ENCODE peak calls at places on chromosomes 2 and 18, in six cellular contexts. O is chondrocyte; I is GM12865; D is NCI-H2171; U is effector CD4-positive, alpha-beta T cell; V is heart left ventricle. F is an unnamed sample.

GRCh38 chr18:45336431-45336830 is 278.8 kb upstream of the SLC14A2 start:
- DNase-seq in O (no peak), I (no peak), D (no peak), U (no peak), V (no peak), F (no peak)

GRCh38 chr18:72675394-72675793 is 131.3 kb upstream of the CBLN2 start:
- DNase-seq in O (no peak), I (peak; percentile 4), D (no peak), U (no peak), V (no peak), F (no peak)

GRCh38 chr2:26679857-26680256 is 12.7 kb upstream of the KCNK3 start:
- DNase-seq in O (peak; percentile 19), I (no peak), D (no peak), U (no peak), V (no peak), F (no peak)

GRCh38 chr2:49490710-49491109 is 336.4 kb upstream of the FSHR start:
- DNase-seq in O (no peak), I (peak; percentile 62), D (no peak), U (no peak), V (no peak), F (no peak)

GRCh38 chr2:241011751-241012510 is 13.5 kb downstream of the SNED1 start:
- DNase-seq in O (peak; percentile 72), I (no peak), D (no peak), U (no peak), V (no peak), F (no peak)

GRCh38 chr2:174014699-174015070 is 49.5 kb upstream of the SP3 start:
- DNase-seq in O (no peak), I (no peak), D (peak; percentile 12), U (no peak), V (no peak), F (no peak)

GRCh38 chr2:157443795-157444642 is at the start of gene CYTIP:
- DNase-seq in O (no peak), I (peak; percentile 92), D (no peak), U (peak; percentile 56), V (peak; percentile 30), F (no peak)

GRCh38 chr2:44169155-44169898 is 652 bp downstream of the PPM1B start:
- DNase-seq in O (no peak), I (peak; percentile 74), D (peak; percentile 30), U (peak; percentile 31), V (no peak), F (peak; percentile 52)

GRCh38 chr2:196798980-196799379 is 503 bp downstream of the GTF3C3 start:
- DNase-seq in O (no peak), I (no peak), D (no peak), U (no peak), V (no peak), F (no peak)

GRCh38 chr2:241853651-241854341 is 4.9 kb downstream of the PDCD1 start:
- DNase-seq in O (peak; percentile 90), I (no peak), D (no peak), U (no peak), V (peak; percentile 25), F (no peak)

GRCh38 chr18:64201781-64202180 is 52.9 kb upstream of the LINC00305 start:
- DNase-seq in O (no peak), I (no peak), D (no peak), U (no peak), V (no peak), F (no peak)

GRCh38 chr2:241975593-241976284 is 106.2 kb downstream of the RTP5 start:
- DNase-seq in O (no peak), I (no peak), D (no peak), U (no peak), V (no peak), F (no peak)

GRCh38 chr2:69683170-69683971 is 39.8 kb upstream of the AAK1 start:
- DNase-seq in O (no peak), I (no peak), D (no peak), U (no peak), V (peak; percentile 67), F (peak; percentile 98)

GRCh38 chr2:233210843-233211600 is 40.5 kb upstream of the ATG16L1 start:
- DNase-seq in O (no peak), I (no peak), D (no peak), U (no peak), V (peak; percentile 79), F (no peak)

GRCh38 chr2:140648390-140648789 is 1482.4 kb downstream of the LRP1B start:
- DNase-seq in O (no peak), I (no peak), D (no peak), U (no peak), V (no peak), F (no peak)

GRCh38 chr18:45517181-45517741 is 98.0 kb upstream of the SLC14A2 start:
- DNase-seq in O (no peak), I (no peak), D (no peak), U (no peak), V (no peak), F (no peak)

GRCh38 chr18:79585395-79586370 is 93.9 kb upstream of the CTDP1 start:
- DNase-seq in O (peak; percentile 92), I (no peak), D (no peak), U (no peak), V (peak; percentile 2), F (no peak)

GRCh38 chr2:27509326-27509725 is 12.7 kb downstream of the GCKR start:
- DNase-seq in O (no peak), I (no peak), D (peak; percentile 93), U (no peak), V (no peak), F (no peak)

GRCh38 chr2:237222178-237222577 is 136.5 kb downstream of the COPS8 start:
- DNase-seq in O (no peak), I (no peak), D (no peak), U (no peak), V (no peak), F (no peak)

GRCh38 chr2:107068069-107068468 is 182.1 kb upstream of the ST6GAL2 start:
- DNase-seq in O (no peak), I (no peak), D (no peak), U (no peak), V (no peak), F (no peak)

GRCh38 chr2:230693411-230693810 is 19.2 kb upstream of the CAB39 start:
- DNase-seq in O (no peak), I (no peak), D (no peak), U (no peak), V (no peak), F (no peak)

GRCh38 chr2:96536445-96537065 is at the start of gene ARID5A:
- DNase-seq in O (no peak), I (peak; percentile 96), D (peak; percentile 89), U (peak; percentile 91), V (peak; percentile 96), F (peak; percentile 58)